ENCODE peak calls at places on chromosomes 6 and 20, in four cellular contexts. S, H, Q and P are unnamed samples.

GRCh38 chr6:130964289-130964688 is 98.8 kb downstream of the EPB41L2 start:
- DNase-seq in Q (no peak), H (no peak), S (no peak), P (no peak)

GRCh38 chr6:26520840-26521484 is 17.2 kb upstream of the HMGN4 start:
- DNase-seq in H (peak; percentile 67), S (peak; percentile 82), Q (peak; percentile 87), P (peak; percentile 81)

GRCh38 chr20:33667245-33668086 is 723 bp downstream of the ACTL10 start:
- DNase-seq in Q (peak; percentile 40), S (peak; percentile 42), H (peak; percentile 55), P (peak; percentile 69)

GRCh38 chr20:49186535-49187329 is 1.4 kb downstream of the STAU1 start:
- DNase-seq in S (peak; percentile 23), Q (peak; percentile 36), H (no peak), P (peak; percentile 56)

GRCh38 chr6:28983838-28984237 is 21.3 kb downstream of the ZNF311 start:
- DNase-seq in S (no peak), Q (no peak), H (no peak), P (no peak)

GRCh38 chr20:49356676-49357075 is 78.8 kb upstream of the ZNFX1 start:
- DNase-seq in H (no peak), S (no peak), Q (no peak), P (no peak)

GRCh38 chr6:47076422-47077344 is 34.6 kb upstream of the ADGRF1 start:
- DNase-seq in Q (no peak), H (peak; percentile 11), S (no peak), P (no peak)

GRCh38 chr20:34925981-34926380 is 29.6 kb downstream of the GSS start:
- DNase-seq in H (no peak), S (no peak), Q (no peak), P (no peak)

GRCh38 chr20:45581702-45582101 is 2.6 kb upstream of the WFDC8 start:
- DNase-seq in S (no peak), H (no peak), Q (no peak), P (no peak)

GRCh38 chr20:50494428-50494827 is 15.8 kb upstream of the PTPN1 start:
- DNase-seq in Q (no peak), H (no peak), S (no peak), P (no peak)

GRCh38 chr6:89239338-89239737 is 22.2 kb upstream of the GABRR1 start:
- DNase-seq in S (no peak), H (no peak), Q (peak; percentile 21), P (no peak)